ENCODE peak calls at places on chromosomes 16 and 17, in nine cellular contexts. P is HL-60, T is psoas muscle, Z is RWPE1, W is HFFc6, N is tibial nerve, A is left ventricle myocardium inferior, G is NB4, L is endothelial cell of umbilical vein. D is an unnamed sample.

GRCh38 chr17:16935786-16936185 is 36.1 kb downstream of the TNFRSF13B start:
- DNase-seq in W (no peak), N (no peak), P (no peak), A (peak), G (no peak), Z (no peak), L (no peak), T (no peak), D (no peak)

GRCh38 chr17:78272181-78272913 is 40.9 kb downstream of the TMEM235 start:
- DNase-seq in L (no peak), G (no peak), P (peak), W (no peak), A (peak), T (no peak), N (no peak), Z (peak), D (peak)

GRCh38 chr16:53745753-53746258 is 41.9 kb downstream of the FTO start:
- DNase-seq in G (no peak), N (no peak), P (no peak), T (no peak), L (no peak), A (no peak), Z (peak), W (peak), D (peak)

GRCh38 chr16:9033125-9033830 is 58.2 kb upstream of the HAPSTR1 start:
- DNase-seq in L (peak), W (peak), A (no peak), Z (peak), G (peak), P (no peak), N (peak), T (no peak), D (peak)

GRCh38 chr17:27559996-27560481 is 70.9 kb upstream of the LGALS9 start:
- DNase-seq in P (no peak), G (no peak), W (no peak), A (peak), T (peak), Z (peak), L (peak), N (peak), D (peak)

GRCh38 chr17:36978810-36979584 is 30.2 kb downstream of the AATF start:
- DNase-seq in W (no peak), A (no peak), P (no peak), Z (peak), G (no peak), N (no peak), L (no peak), T (no peak), D (no peak)

GRCh38 chr16:15553313-15554088 is 89.5 kb downstream of the MARF1 start:
- DNase-seq in Z (no peak), G (no peak), A (no peak), L (no peak), T (no peak), N (no peak), W (no peak), P (no peak), D (no peak)

GRCh38 chr16:89822188-89823086 is 5.8 kb upstream of the SPIRE2 start:
- DNase-seq in T (no peak), P (no peak), L (no peak), G (no peak), A (no peak), W (no peak), Z (no peak), N (no peak), D (no peak)

GRCh38 chr16:54587176-54587515 is 300.6 kb upstream of the IRX3 start:
- DNase-seq in Z (no peak), P (no peak), N (no peak), T (no peak), A (no peak), G (no peak), L (no peak), W (no peak), D (no peak)

GRCh38 chr16:71562552-71562951 is 14.3 kb downstream of the TAT start:
- DNase-seq in T (no peak), A (no peak), N (no peak), P (no peak), L (no peak), W (no peak), G (no peak), Z (no peak), D (no peak)

GRCh38 chr17:41678907-41679739 is 9.6 kb upstream of the EIF1 start:
- DNase-seq in Z (no peak), G (peak), P (no peak), A (no peak), N (no peak), T (no peak), W (peak), L (peak), D (peak)

GRCh38 chr16:46673320-46674013 is 15.5 kb downstream of the VPS35 start:
- DNase-seq in P (no peak), W (peak), A (no peak), N (no peak), Z (peak), G (peak), T (peak), L (peak), D (peak)

GRCh38 chr17:72454342-72454741 is 333.5 kb downstream of the SOX9 start:
- DNase-seq in W (no peak), L (no peak), G (no peak), N (no peak), Z (no peak), T (no peak), A (no peak), P (no peak), D (no peak)

GRCh38 chr17:72457712-72458111 is 336.9 kb downstream of the SOX9 start:
- DNase-seq in W (no peak), A (no peak), Z (no peak), P (no peak), N (no peak), G (no peak), L (no peak), T (no peak), D (no peak)

GRCh38 chr17:72458301-72458700 is 337.5 kb downstream of the SOX9 start:
- DNase-seq in W (no peak), A (no peak), G (no peak), T (no peak), P (no peak), N (no peak), L (no peak), Z (no peak), D (no peak)

GRCh38 chr17:72456026-72456569 is 335.3 kb downstream of the SOX9 start:
- DNase-seq in A (no peak), W (peak), Z (peak), T (no peak), G (no peak), N (no peak), P (no peak), L (no peak), D (peak)

GRCh38 chr17:72455562-72455961 is 334.7 kb downstream of the SOX9 start:
- DNase-seq in G (no peak), W (no peak), P (no peak), N (no peak), Z (no peak), L (no peak), A (no peak), T (no peak), D (peak)
- TF ChIP-seq CTCF in G (no peak), W (peak), P (no peak), N (no peak), Z (no peak), L (no peak), A (no peak), T (no peak), D (no peak)

GRCh38 chr17:57085448-57086068 is 512 bp downstream of the AKAP1 start:
- DNase-seq in G (peak), A (peak), W (peak), P (peak), T (peak), N (peak), L (peak), Z (peak), D (peak)
- TF ChIP-seq CTCF in G (no peak), A (peak), W (no peak), P (no peak), T (no peak), N (no peak), L (no peak), Z (no peak), D (no peak)

DNA sequence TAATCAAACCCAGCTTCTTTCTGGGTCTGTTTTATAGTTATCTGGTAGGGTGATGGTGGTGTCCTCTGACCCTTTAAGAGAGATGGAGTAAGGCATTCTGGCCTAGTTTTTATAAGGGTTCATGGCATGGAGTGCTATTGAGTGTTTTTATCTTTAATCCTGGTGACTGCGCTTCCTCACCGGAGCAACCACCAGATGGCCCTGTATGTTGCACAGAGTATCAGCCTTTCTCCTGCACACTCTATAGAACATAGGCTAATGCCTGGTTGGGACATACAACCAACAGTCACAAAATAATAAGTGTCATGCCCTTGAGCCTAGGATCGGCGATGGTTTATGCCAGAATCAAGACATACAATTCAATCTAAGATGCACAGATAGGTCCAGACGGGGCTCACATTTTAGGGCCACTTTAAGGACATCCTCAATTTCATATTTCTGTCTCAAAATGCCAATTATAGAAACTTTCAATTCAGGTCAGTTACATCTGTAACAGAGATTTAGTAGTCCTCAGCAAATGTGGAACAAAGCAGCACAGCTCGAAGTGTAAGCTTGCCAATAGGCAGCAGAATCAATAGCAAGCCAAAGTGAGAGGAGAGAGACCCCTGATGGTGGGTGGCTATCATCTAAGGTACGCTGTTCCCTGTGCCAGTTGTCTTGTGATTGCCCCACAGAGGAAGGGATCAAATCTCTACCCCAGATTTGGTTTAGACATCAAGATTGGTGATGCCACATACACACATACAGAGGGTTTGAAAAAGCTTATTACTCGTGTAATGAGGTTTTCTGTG is 37.2 kb upstream of the HOXB9 start:
- DNase-seq in N (no peak), L (no peak), P (no peak), G (no peak), A (no peak), T (no peak), Z (no peak), W (no peak), D (no peak)
- TF ChIP-seq CTCF in N (no peak), L (no peak), P (no peak), G (peak), A (no peak), T (no peak), Z (no peak), W (peak), D (no peak)

DNA sequence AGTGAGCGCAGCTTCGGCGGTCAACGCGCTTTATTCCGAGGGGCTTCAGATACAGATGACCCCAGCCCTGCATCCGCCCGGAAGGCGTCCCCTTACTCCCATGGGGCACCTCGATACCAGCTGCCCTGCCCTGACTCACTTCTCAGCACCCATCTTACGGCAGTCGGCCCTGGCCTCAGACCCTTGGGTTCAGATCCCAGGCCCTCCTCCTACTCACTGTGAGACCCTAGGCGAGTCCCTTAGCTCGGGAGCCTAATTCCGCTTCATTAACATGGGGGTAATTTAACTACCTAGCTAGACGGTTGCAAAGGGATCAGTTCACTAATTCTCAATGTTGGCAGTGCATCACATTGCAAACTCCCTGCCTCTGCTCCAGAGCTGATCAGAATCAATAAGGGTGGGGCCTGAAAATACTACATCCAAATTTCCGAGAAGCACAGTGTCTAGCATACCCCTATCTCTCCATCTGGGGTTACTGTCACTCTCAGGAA is 281 bp upstream of the FLOT2 start:
- DNase-seq in N (no peak), Z (no peak), L (peak), T (no peak), P (no peak), G (no peak), W (no peak), A (no peak), D (no peak)
- TF ChIP-seq CTCF in N (no peak), Z (no peak), L (no peak), T (no peak), P (no peak), G (no peak), W (no peak), A (no peak), D (no peak)

D was measured in Calu3.